ENCODE peak calls at places on chromosomes 2 and 18, in four cellular contexts. K is K562, L is GM12891, R is GM12878. C is an unnamed sample.

GRCh38 chr18:24094561-24094960 is 44.3 kb upstream of the CABYR start:
- DNase-seq in K (no peak), L (no peak), R (no peak), C (no peak)

GRCh38 chr2:172931923-172932520 is 143.6 kb upstream of the MAP3K20 start:
- DNase-seq in K (peak), L (peak), R (no peak), C (peak)

GRCh38 chr2:179543361-179543901 is 278.8 kb upstream of the SESTD1 start:
- DNase-seq in K (no peak), L (no peak), R (no peak), C (no peak)

GRCh38 chr2:141109633-141110032 is 1021.2 kb downstream of the LRP1B start:
- DNase-seq in K (no peak), L (no peak), R (no peak), C (no peak)

GRCh38 chr2:12718662-12719399 is 2.1 kb downstream of the TRIB2 start:
- DNase-seq in K (peak), L (no peak), R (no peak), C (no peak)

GRCh38 chr2:170265321-170265720 is 87.4 kb downstream of the MYO3B start:
- DNase-seq in K (no peak), L (no peak), R (no peak), C (no peak)

GRCh38 chr18:13218376-13219011 is at the start of gene LDLRAD4:
- DNase-seq in K (no peak), L (no peak), R (no peak), C (peak)

GRCh38 chr2:98432145-98432544 is 12.5 kb upstream of the INPP4A start:
- DNase-seq in K (no peak), L (no peak), R (no peak), C (no peak)

GRCh38 chr18:58590231-58590630 is 38.7 kb downstream of the ALPK2 start:
- DNase-seq in K (no peak), L (no peak), R (no peak), C (no peak)

GRCh38 chr2:241900251-241901017 is 30.9 kb downstream of the RTP5 start:
- DNase-seq in K (no peak), L (no peak), R (no peak), C (no peak)
- TF ChIP-seq SPI1 in K (no peak), L (no peak), R (no peak), C (no peak)

GRCh38 chr2:71846669-71847291 is 300.9 kb downstream of the CYP26B1 start:
- DNase-seq in K (no peak), L (no peak), R (no peak), C (no peak)
- TF ChIP-seq SPI1 in K (no peak), L (no peak), R (no peak), C (no peak)

DNA sequence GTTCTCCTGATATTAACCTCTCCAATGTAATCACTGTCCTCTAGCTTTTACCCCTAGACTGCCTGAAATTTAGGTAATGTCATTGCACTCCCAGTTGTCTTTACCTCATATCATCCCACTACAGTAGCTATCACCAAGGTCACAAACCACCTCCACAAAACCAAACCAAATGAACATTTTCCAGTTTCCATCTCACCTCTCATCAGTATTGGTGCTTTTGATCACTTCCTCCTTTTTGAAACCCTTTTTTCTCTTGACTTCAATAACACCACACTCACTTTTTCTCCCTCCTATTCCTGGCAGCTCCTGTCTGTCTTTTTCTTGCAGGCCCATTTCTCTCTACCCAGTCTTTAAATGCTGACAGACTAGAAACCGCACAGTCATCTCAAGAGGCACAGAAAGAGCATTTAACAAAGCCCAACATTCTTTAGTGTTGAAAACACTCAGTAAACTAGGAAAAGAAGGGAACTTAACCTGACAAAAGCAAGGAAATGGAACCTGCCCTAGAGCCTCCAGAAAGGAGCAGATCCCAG is 95.9 kb upstream of the SIX2 start:
- DNase-seq in K (no peak), L (no peak), R (no peak), C (no peak)
- TF ChIP-seq SPI1 in K (no peak), L (peak), R (peak), C (peak)

GRCh38 chr2:224584111-224584764 is 925 bp downstream of the CUL3 start:
- DNase-seq in K (no peak), L (no peak), R (no peak), C (peak)

GRCh38 chr2:224591245-224591644 is 6.1 kb upstream of the CUL3 start:
- DNase-seq in K (no peak), L (no peak), R (no peak), C (no peak)

GRCh38 chr2:224584768-224585204 is 377 bp downstream of the CUL3 start:
- DNase-seq in K (peak), L (peak), R (no peak), C (peak)

GRCh38 chr2:224585205-224586088 is at the start of gene CUL3:
- DNase-seq in K (peak), L (peak), R (peak), C (peak)

DNA sequence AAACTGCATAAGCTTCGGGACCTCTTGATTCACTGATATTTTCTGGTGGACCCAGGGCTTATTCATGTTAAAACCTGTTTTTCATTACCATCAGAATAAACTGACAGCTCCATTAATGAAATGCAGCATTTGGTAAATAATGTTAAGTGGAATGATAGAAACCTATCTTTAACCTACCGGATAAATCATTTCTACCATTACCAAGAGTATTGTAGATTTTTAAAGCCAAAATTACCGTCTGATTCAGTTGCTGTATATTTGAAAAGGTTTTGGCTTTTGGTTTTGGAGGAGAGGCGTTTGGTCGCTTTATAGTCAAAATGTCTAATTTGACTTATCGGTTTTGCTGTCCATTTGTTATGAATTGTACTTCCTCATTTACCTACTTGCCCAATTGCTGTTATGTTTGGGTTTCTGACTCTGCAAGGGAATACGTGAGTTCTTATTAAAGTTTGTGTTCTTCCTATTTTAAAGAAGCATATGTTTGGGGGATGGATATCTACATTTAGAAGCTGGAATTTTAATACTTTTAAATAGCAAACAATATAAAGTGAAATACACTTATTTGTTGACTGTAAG is 1.1 kb upstream of the CUL3 start:
- DNase-seq in K (no peak), L (no peak), R (no peak), C (peak)
- TF ChIP-seq SPI1 in K (peak), L (peak), R (peak), C (peak)

DNA sequence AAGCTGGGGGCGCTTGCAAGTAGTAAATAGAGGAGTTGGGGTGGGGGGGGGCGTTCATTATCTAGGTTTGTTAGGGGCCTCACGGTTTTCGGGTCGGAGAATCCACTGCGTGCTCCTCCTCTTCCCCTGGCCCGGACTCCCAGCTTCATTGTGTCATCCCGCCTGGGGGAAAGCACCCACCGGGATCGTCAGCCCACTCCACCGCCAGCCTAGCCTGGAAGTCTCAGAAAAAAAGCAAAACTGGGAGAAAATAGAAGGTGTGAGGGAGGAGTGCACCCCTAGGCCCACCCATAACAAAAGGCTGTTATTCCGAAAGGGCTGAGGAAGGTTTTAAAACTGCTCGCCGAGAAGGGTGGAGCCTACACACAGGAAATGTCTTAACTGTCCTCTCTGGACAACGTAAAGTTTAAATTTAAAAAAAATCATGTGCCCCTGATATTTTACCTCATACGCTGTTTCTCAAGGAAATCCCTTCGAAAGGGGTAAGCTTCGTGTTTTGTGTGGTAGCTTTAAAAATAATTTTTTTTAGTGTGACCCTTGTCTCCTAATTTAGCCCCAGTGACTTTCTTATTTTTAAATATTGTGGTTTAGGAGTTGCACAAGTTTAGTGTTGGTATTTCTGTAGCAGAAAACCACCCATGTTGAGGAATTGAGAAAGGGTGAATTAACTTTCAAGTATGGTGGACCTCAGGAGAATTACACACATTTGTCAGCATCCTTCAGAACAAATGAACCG is 104.2 kb downstream of the SPTBN1 start:
- DNase-seq in K (peak), L (no peak), R (no peak), C (peak)
- TF ChIP-seq SPI1 in K (no peak), L (peak), R (no peak), C (no peak)

GRCh38 chr2:88590998-88591613 is 36.2 kb downstream of the EIF2AK3 start:
- DNase-seq in K (peak), L (no peak), R (peak), C (peak)
- TF ChIP-seq SPI1 in K (no peak), L (no peak), R (no peak), C (no peak)

GRCh38 chr18:79479114-79479760 is 83.5 kb downstream of the NFATC1 start:
- DNase-seq in K (no peak), L (no peak), R (no peak), C (no peak)

GRCh38 chr18:79478484-79479113 is 82.9 kb downstream of the NFATC1 start:
- DNase-seq in K (no peak), L (no peak), R (no peak), C (no peak)

GRCh38 chr18:79476031-79476917 is 80.5 kb downstream of the NFATC1 start:
- DNase-seq in K (no peak), L (no peak), R (no peak), C (no peak)

GRCh38 chr18:79477711-79478483 is 82.2 kb downstream of the NFATC1 start:
- DNase-seq in K (no peak), L (no peak), R (no peak), C (no peak)

GRCh38 chr18:79476918-79477685 is 81.4 kb downstream of the NFATC1 start:
- DNase-seq in K (no peak), L (no peak), R (no peak), C (no peak)
- TF ChIP-seq SPI1 in K (no peak), L (no peak), R (no peak), C (no peak)

DNA sequence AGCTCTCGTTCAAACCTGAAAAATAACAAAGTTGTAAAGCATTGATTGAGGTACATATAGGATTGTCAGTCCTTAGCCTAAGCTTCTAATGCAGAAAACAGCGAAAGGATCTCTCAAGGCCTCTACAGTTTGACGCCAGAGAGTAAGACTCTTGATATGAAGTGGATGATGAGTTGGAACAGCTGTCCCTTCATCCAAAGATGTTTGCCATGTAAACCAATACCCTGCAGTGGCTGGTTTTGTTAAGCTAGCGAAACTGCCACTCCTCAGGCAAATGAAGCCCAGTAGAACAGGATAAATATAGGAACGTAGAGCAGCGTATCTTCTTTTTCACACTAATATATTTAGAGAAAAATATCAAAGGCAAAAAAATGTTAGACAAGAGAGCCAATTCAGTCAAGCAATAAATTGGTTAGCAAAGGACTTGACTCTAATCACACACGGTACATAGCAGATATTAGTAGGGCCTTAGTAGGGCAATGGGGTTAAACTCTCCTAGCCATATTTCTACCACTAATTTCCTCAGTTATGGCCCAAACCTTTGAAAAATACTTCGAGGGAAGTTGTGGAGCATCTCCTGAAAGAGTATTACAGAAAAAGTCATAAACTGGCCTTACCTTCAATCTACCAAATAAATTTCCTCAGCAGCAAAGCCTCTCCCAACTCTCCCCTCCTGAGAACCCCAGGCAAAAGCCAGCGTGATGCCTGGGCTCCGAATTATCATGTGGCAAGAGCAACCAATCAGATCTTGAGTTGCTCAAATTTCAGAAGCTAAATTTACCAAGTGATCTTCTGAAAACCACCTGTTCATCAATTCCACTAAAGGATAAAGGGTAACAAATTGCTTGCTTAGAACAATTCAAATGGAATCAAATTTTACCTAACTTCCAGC is at the start of gene NEB:
- DNase-seq in K (no peak), L (no peak), R (no peak), C (no peak)
- TF ChIP-seq SPI1 in K (no peak), L (no peak), R (no peak), C (no peak)

GRCh38 chr2:231546014-231546413 is 15.8 kb upstream of the NMUR1 start:
- DNase-seq in K (no peak), L (no peak), R (no peak), C (no peak)

GRCh38 chr2:231547315-231548110 is 17.3 kb upstream of the NMUR1 start:
- DNase-seq in K (no peak), L (no peak), R (no peak), C (no peak)

GRCh38 chr2:231548752-231549151 is 18.5 kb upstream of the NMUR1 start:
- DNase-seq in K (no peak), L (no peak), R (no peak), C (no peak)

GRCh38 chr2:231541605-231542509 is 11.6 kb upstream of the NMUR1 start:
- DNase-seq in K (peak), L (no peak), R (no peak), C (no peak)

DNA sequence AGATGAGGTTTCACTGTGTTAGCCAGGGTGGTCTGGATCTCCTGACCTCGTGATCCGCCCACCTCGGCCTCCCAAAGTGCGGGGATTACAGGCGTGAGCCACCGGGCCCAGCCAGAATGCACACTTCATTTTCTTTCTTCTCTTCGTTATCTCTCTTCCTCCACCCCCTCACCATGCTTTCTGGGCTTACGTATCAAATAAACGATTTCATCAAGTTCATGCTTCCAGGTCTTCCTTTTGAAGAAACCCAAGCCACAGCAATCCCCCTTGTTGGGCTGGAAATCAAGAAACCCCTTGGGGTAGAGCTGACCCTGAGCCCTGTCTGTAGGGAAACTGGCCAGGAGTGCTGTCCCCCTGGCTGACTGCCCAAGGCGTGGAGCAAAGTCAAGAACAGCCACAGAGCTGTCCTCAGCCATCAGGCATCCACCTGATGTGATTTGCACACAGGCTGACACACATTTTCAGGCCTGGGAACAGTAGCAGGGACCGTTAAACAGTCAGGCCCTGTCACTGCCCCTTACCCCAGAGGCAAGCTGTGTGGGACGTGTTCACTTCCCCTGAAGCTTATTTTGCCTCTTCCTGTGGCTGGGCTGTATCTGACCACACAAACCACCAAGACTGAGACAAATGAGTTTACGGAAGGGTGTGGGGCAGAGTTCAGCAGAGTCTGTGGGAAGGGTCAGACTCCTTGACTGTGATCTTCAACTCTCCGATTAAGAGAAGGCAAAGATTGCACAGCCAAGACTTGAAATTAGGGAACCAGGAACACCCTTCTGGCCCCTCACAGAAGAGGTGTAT is 15.1 kb upstream of the NMUR1 start:
- DNase-seq in K (no peak), L (peak), R (peak), C (peak)
- TF ChIP-seq SPI1 in K (peak), L (peak), R (peak), C (peak)

C was measured in HL-60.